ENCODE peak calls at places on chromosomes 5 and 9, in eight cellular contexts. C is hypothalamus; K is fibroblast of lung; E is activated CD8-positive, alpha-beta memory T cell treated with anti-CD3 and anti-CD28 coated beads for 1 hour; X is mucosa of gallbladder; G is activated CD4-positive, alpha-beta T cell treated with anti-CD3 and anti-CD28 coated beads for 48 hours; I is stimulated activated CD4-positive, alpha-beta T cell treated with anti-CD3 and anti-CD28 coated beads, Interleukin-2, amount 100 ng/mL, for 48 hours; S is HS-5. H is an unnamed sample.

GRCh38 chr5:93355691-93356090 is 225.3 kb downstream of the NR2F1-AS1 start:
- DNase-seq in S (no peak), E (no peak), C (no peak), X (no peak), I (no peak), G (no peak), K (no peak), H (no peak)

GRCh38 chr5:116573617-116574431 is 799 bp downstream of the SEMA6A start:
- DNase-seq in X (no peak), G (peak), C (peak), S (no peak), E (no peak), I (no peak), K (peak), H (no peak)

GRCh38 chr5:17180330-17180843 is 37.0 kb upstream of the BASP1 start:
- DNase-seq in I (no peak), C (no peak), X (no peak), G (no peak), K (no peak), S (no peak), E (no peak), H (no peak)

GRCh38 chr9:114898741-114899140 is 31.6 kb downstream of the TNFSF8 start:
- DNase-seq in I (no peak), K (no peak), S (no peak), E (peak), G (peak), C (peak), X (peak), H (peak)

GRCh38 chr9:129568560-129569505 is 52.1 kb downstream of the C9orf50 start:
- DNase-seq in S (no peak), X (peak), G (no peak), I (no peak), C (peak), K (no peak), E (no peak), H (peak)

GRCh38 chr5:776862-777711 is 7.4 kb downstream of the ZDHHC11B start:
- DNase-seq in I (no peak), K (no peak), C (no peak), S (no peak), E (no peak), X (no peak), G (peak), H (peak)

GRCh38 chr5:1663186-1663585 is 136.5 kb downstream of the MRPL36 start:
- DNase-seq in I (no peak), K (no peak), E (no peak), C (no peak), X (no peak), S (no peak), G (no peak), H (no peak)

GRCh38 chr9:109454041-109454440 is 44.1 kb downstream of the PTPN3 start:
- DNase-seq in G (no peak), C (no peak), E (no peak), S (no peak), K (no peak), X (no peak), I (no peak), H (no peak)

GRCh38 chr9:115333671-115334070 is 215.7 kb upstream of the TNC start:
- DNase-seq in S (no peak), X (no peak), C (no peak), I (no peak), K (no peak), G (no peak), E (no peak), H (no peak)

GRCh38 chr5:138601444-138601843 is 26.2 kb upstream of the HSPA9 start:
- DNase-seq in C (no peak), E (no peak), I (no peak), G (no peak), X (no peak), K (peak), S (no peak), H (no peak)

GRCh38 chr5:56279979-56280378 is 46.8 kb upstream of the ANKRD55 start:
- DNase-seq in C (no peak), S (peak), E (no peak), I (no peak), X (peak), G (no peak), K (peak), H (no peak)

GRCh38 chr9:38421498-38422211 is 2.6 kb downstream of the IGFBPL1 start:
- DNase-seq in G (no peak), I (no peak), C (no peak), X (no peak), E (no peak), S (no peak), K (no peak), H (no peak)

GRCh38 chr5:142012186-142012785 is 541 bp downstream of the GNPDA1 start:
- DNase-seq in K (peak), I (peak), G (peak), C (no peak), S (no peak), E (no peak), X (peak), H (peak)

GRCh38 chr9:682633-683508 is 158.6 kb upstream of the DMRT1 start:
- DNase-seq in S (no peak), X (peak), C (no peak), I (no peak), G (no peak), K (peak), E (no peak), H (no peak)

GRCh38 chr9:114366334-114367128 is 21.3 kb downstream of the AKNA start:
- DNase-seq in K (peak), X (peak), C (no peak), I (no peak), S (peak), E (no peak), G (peak), H (no peak)

GRCh38 chr5:96079075-96079474 is 117.4 kb upstream of the ELL2 start:
- DNase-seq in C (no peak), X (no peak), S (peak), E (no peak), I (peak), K (peak), G (peak), H (no peak)

GRCh38 chr5:37197340-37198050 is 51.7 kb downstream of the CPLANE1 start:
- DNase-seq in X (no peak), K (peak), G (no peak), S (no peak), C (no peak), I (no peak), E (no peak), H (no peak)

GRCh38 chr9:134321571-134321930 is 4.7 kb upstream of the RXRA start:
- DNase-seq in K (no peak), E (no peak), I (no peak), G (no peak), X (no peak), C (no peak), S (no peak), H (no peak)

GRCh38 chr9:109403766-109404320 is 83.0 kb upstream of the EPB41L4B start:
- DNase-seq in I (no peak), G (no peak), K (no peak), X (no peak), C (no peak), S (no peak), E (no peak), H (no peak)

GRCh38 chr5:109053995-109054417 is 306.3 kb downstream of the FER start:
- DNase-seq in G (no peak), X (no peak), I (no peak), E (no peak), K (peak), C (no peak), S (no peak), H (no peak)

GRCh38 chr9:33159760-33160127 is 7.4 kb downstream of the B4GALT1 start:
- DNase-seq in I (peak), S (no peak), C (no peak), G (peak), X (peak), E (peak), K (peak), H (peak)

GRCh38 chr9:89407070-89407469 is 88.8 kb downstream of the SECISBP2 start:
- DNase-seq in S (no peak), X (no peak), E (no peak), K (no peak), C (no peak), I (no peak), G (no peak), H (no peak)